ENCODE peak calls at places on chromosomes 6 and 20, in nine cellular contexts. L is lower leg skin, J is colonic mucosa, X is cardiac muscle cell, O is AG09319, Y is kidney epithelial cell, H is GM12865, S is fibroblast of villous mesenchyme, K is foreskin fibroblast. A is an unnamed sample.

GRCh38 chr6:161486326-161486725 is 212.5 kb upstream of the AGPAT4 start:
- DNase-seq in K (peak), S (no peak), J (no peak), L (no peak), Y (no peak), H (no peak), X (peak), O (no peak), A (no peak)

GRCh38 chr20:11118802-11119380 is 445.1 kb upstream of the JAG1 start:
- DNase-seq in X (no peak), S (no peak), L (no peak), H (no peak), J (no peak), Y (no peak), K (no peak), O (no peak), A (no peak)

GRCh38 chr6:170459451-170459850 is 93.7 kb downstream of the PSMB1 start:
- DNase-seq in X (peak), K (no peak), Y (peak), H (peak), S (peak), L (peak), O (no peak), J (no peak), A (no peak)

GRCh38 chr6:21454262-21454661 is 139.3 kb upstream of the SOX4 start:
- DNase-seq in L (no peak), K (no peak), S (no peak), Y (no peak), X (no peak), J (no peak), H (no peak), O (no peak), A (no peak)

GRCh38 chr20:23161968-23162696 is 76.0 kb upstream of the CD93 start:
- DNase-seq in H (peak), S (peak), Y (peak), O (no peak), L (peak), X (peak), K (peak), J (peak), A (peak)

GRCh38 chr6:152981989-152982767 is 663 bp downstream of the FBXO5 start:
- DNase-seq in X (no peak), O (no peak), S (no peak), L (no peak), J (peak), K (no peak), Y (no peak), H (peak), A (no peak)

GRCh38 chr6:26020983-26021349 is 58.4 kb downstream of the TRIM38 start:
- DNase-seq in H (peak), J (peak), Y (no peak), L (peak), O (no peak), X (peak), S (peak), K (peak), A (peak)

GRCh38 chr6:13406781-13407180 is 78.4 kb upstream of the TBC1D7 start:
- DNase-seq in S (no peak), H (no peak), J (no peak), Y (no peak), O (no peak), K (no peak), X (peak), L (no peak), A (no peak)

GRCh38 chr6:16985484-16986284 is 116.2 kb upstream of the STMND1 start:
- DNase-seq in L (no peak), S (peak), K (peak), J (no peak), Y (no peak), O (peak), H (no peak), X (peak), A (no peak)

GRCh38 chr6:56497691-56498090 is 145.0 kb downstream of the DST start:
- DNase-seq in O (no peak), X (no peak), J (no peak), H (no peak), S (no peak), L (no peak), K (no peak), Y (no peak), A (no peak)

GRCh38 chr6:21080221-21080620 is 513.3 kb upstream of the SOX4 start:
- DNase-seq in K (no peak), S (no peak), J (peak), O (no peak), Y (no peak), X (no peak), H (no peak), L (no peak), A (no peak)

GRCh38 chr6:78619016-78619415 is 248.3 kb upstream of the IRAK1BP1 start:
- DNase-seq in J (no peak), X (peak), H (no peak), Y (no peak), S (no peak), L (no peak), K (no peak), O (no peak), A (no peak)

GRCh38 chr20:23932256-23932655 is 52.7 kb upstream of the CST5 start:
- DNase-seq in K (no peak), O (no peak), H (no peak), S (no peak), Y (no peak), X (no peak), L (no peak), J (no peak), A (no peak)

GRCh38 chr20:34220581-34220980 is 20.6 kb upstream of the ASIP start:
- DNase-seq in S (peak), Y (no peak), J (no peak), H (no peak), K (peak), L (no peak), X (peak), O (no peak), A (no peak)

GRCh38 chr20:45456632-45457031 is 12.9 kb upstream of the WFDC2 start:
- DNase-seq in Y (no peak), L (no peak), J (peak), O (no peak), S (no peak), K (no peak), X (peak), H (peak), A (no peak)

GRCh38 chr6:163443985-163444553 is 29.6 kb downstream of the QKI start:
- DNase-seq in J (no peak), H (no peak), S (no peak), Y (no peak), X (no peak), O (no peak), L (no peak), K (no peak), A (no peak)

GRCh38 chr6:14459315-14459714 is 341.7 kb downstream of the CD83 start:
- DNase-seq in Y (no peak), J (no peak), H (no peak), O (no peak), K (no peak), X (no peak), L (no peak), S (no peak), A (peak)

GRCh38 chr6:156881687-156882629 is 104.8 kb downstream of the ARID1B start:
- DNase-seq in X (no peak), J (no peak), O (no peak), Y (no peak), H (no peak), L (no peak), K (no peak), S (no peak), A (no peak)

GRCh38 chr6:109050447-109051102 is 44.1 kb downstream of the SESN1 start:
- DNase-seq in K (no peak), Y (no peak), L (no peak), H (no peak), O (no peak), J (no peak), S (no peak), X (no peak), A (no peak)

GRCh38 chr20:40173877-40174276 is 515.2 kb downstream of the MAFB start:
- DNase-seq in Y (no peak), S (no peak), J (no peak), O (no peak), X (no peak), K (no peak), L (no peak), H (no peak), A (no peak)

GRCh38 chr6:25010917-25011625 is 75.3 kb upstream of the RIPOR2 start:
- DNase-seq in J (no peak), K (no peak), X (peak), O (no peak), L (no peak), H (no peak), Y (no peak), S (peak), A (no peak)

GRCh38 chr6:139625998-139626975 is 251.8 kb upstream of the CITED2 start:
- DNase-seq in X (peak), O (no peak), J (no peak), Y (no peak), S (peak), L (no peak), K (peak), H (no peak), A (no peak)

GRCh38 chr6:3252861-3253596 is 5.7 kb upstream of the PSMG4 start:
- DNase-seq in K (no peak), X (no peak), O (no peak), L (no peak), S (no peak), Y (no peak), J (no peak), H (no peak), A (no peak)

GRCh38 chr20:35329435-35330139 is 37.4 kb upstream of the FAM83C start:
- DNase-seq in S (peak), Y (no peak), J (peak), X (peak), L (no peak), H (peak), O (no peak), K (peak), A (no peak)

GRCh38 chr20:47648943-47649342 is 136.3 kb downstream of the SULF2 start:
- DNase-seq in X (no peak), K (no peak), J (no peak), S (no peak), H (no peak), L (no peak), Y (no peak), O (no peak), A (no peak)

GRCh38 chr20:63642518-63643247 is 10.5 kb downstream of the STMN3 start:
- DNase-seq in K (no peak), S (no peak), J (peak), H (peak), L (no peak), X (no peak), O (no peak), Y (no peak), A (no peak)

GRCh38 chr6:162704001-162704400 is 23.6 kb downstream of the PRKN start:
- DNase-seq in S (no peak), K (no peak), H (no peak), O (no peak), L (no peak), Y (no peak), X (no peak), J (no peak), A (no peak)

GRCh38 chr6:115891111-115891669 is 169.5 kb downstream of the FRK start:
- DNase-seq in H (peak), K (peak), J (no peak), X (peak), S (no peak), O (no peak), L (no peak), Y (peak), A (no peak)

GRCh38 chr6:10690651-10691445 is 3.6 kb downstream of the C6orf52 start:
- DNase-seq in L (no peak), J (no peak), X (peak), K (no peak), S (no peak), H (no peak), Y (no peak), O (no peak), A (peak)

GRCh38 chr6:74447013-74447412 is 751.0 kb downstream of the CD109 start:
- DNase-seq in X (peak), O (no peak), K (peak), H (peak), L (no peak), Y (no peak), J (no peak), S (peak), A (no peak)

GRCh38 chr6:110528930-110529325 is 52.5 kb upstream of the SLC22A16 start:
- DNase-seq in H (no peak), O (no peak), S (no peak), J (no peak), X (no peak), L (no peak), K (no peak), Y (no peak), A (no peak)
- TF ChIP-seq CTCF in H (no peak), O (no peak), S (no peak), J (no peak), X (no peak), L (no peak), K (no peak), Y (no peak), A (no peak)

GRCh38 chr20:31496761-31497295 is 17.4 kb upstream of the HM13 start:
- DNase-seq in Y (no peak), H (no peak), X (peak), O (no peak), J (no peak), K (no peak), S (no peak), L (peak), A (no peak)

GRCh38 chr20:31489152-31489551 is 14.1 kb downstream of the REM1 start:
- DNase-seq in L (no peak), X (no peak), S (no peak), H (no peak), Y (no peak), K (no peak), J (no peak), O (no peak), A (no peak)

GRCh38 chr20:31490752-31491151 is 15.7 kb downstream of the REM1 start:
- DNase-seq in J (no peak), S (no peak), K (no peak), L (no peak), O (no peak), H (no peak), Y (no peak), X (no peak), A (no peak)

GRCh38 chr20:31497838-31498540 is 16.3 kb upstream of the HM13 start:
- DNase-seq in Y (no peak), K (no peak), L (no peak), O (no peak), J (no peak), H (peak), S (peak), X (peak), A (no peak)

GRCh38 chr20:31494131-31494530 is 19.0 kb downstream of the REM1 start:
- DNase-seq in H (no peak), L (no peak), Y (no peak), J (no peak), K (no peak), O (no peak), X (peak), S (peak), A (no peak)
- TF ChIP-seq CTCF in H (peak), L (no peak), Y (peak), J (no peak), K (peak), O (peak), X (peak), S (peak), A (peak)

DNA sequence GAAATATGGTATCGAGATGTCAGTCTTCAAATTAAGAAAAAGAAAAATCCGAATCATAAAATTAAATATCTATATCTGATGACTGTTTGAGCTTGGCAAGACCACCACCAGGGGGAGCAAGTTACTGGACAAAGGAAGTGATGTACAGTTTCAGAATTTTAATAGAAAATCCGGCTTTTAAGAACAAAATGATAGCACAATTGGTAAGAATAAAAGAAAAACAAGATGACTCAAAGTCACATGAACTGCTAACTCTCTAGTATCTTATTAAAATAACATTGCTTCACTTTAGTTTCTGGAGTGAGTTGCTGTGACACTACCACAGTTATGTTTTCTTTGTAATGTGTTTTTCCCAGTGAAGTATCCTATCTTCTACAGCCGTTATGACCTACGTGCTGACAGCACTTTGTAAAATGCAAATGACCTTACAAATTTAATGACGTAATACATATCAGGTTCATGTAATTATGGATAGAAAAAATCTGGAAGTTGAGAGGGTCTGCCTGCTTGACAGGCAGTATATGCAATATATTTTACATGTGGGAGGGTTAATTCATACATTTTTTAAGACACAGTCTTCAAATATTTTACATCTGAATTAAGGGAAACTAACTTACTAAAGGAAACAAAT is 405.3 kb upstream of the HS3ST5 start:
- DNase-seq in H (peak), O (peak), X (peak), L (no peak), K (peak), S (peak), J (peak), Y (peak), A (no peak)
- TF ChIP-seq CTCF in H (peak), O (peak), X (peak), L (no peak), K (peak), S (peak), J (peak), Y (peak), A (peak)

GRCh38 chr6:69398311-69398710 is 398.5 kb downstream of the LMBRD1 start:
- DNase-seq in S (no peak), X (no peak), H (no peak), K (no peak), O (no peak), Y (no peak), L (no peak), J (no peak), A (no peak)
- TF ChIP-seq CTCF in S (no peak), X (no peak), H (no peak), K (no peak), O (no peak), Y (no peak), L (no peak), J (no peak), A (no peak)

DNA sequence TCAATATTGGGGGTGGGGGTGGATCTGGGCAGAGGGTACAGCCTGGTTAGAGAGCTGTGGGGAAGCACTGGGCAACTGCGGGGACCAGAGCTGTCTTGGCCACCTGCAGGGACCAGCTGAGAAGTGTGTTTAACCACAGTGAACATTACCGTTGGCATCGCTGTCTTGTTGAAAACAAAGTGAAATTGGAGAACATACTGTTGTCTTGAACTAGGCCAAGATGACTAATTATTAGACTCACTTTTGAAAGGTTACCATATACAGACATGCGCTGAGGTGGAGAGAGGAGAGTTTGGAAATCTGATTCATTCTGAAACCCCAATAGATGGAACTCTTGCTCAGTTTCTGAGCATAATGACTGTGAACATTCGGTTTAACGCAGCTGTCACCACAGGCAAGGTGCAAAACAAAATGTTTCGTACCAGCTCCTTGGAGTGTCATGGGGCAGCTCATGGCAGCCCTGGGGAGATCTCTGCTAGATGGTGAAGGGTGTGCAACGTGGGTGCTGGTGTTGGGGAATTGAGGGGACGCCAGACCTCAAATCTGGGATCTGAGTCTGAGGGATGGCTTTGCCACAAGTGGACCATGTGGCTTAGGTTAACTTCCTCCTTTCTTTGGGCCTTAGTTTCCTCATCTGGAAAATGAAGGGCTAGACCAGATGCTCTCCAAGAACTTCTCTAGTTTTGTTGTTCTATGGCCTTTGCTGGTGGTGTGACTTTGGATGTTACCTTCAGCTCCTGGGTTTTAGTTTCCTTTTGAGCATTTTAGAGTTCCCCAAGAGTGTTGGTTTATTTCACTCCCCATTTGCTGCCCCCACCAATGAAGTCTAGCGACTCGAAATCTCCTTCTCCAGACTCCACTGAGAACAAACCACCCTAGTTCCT is 24.6 kb upstream of the GTSF1L start:
- DNase-seq in H (peak), S (peak), J (no peak), O (peak), X (peak), Y (peak), K (peak), L (no peak), A (no peak)
- TF ChIP-seq CTCF in H (peak), S (no peak), J (no peak), O (peak), X (no peak), Y (no peak), K (no peak), L (no peak), A (no peak)

GRCh38 chr20:50455656-50456451 is 54.3 kb upstream of the PTPN1 start:
- DNase-seq in J (no peak), H (no peak), O (no peak), X (peak), Y (no peak), S (peak), K (no peak), L (no peak), A (no peak)
- TF ChIP-seq CTCF in J (no peak), H (no peak), O (no peak), X (no peak), Y (no peak), S (no peak), K (no peak), L (no peak), A (no peak)